ENCODE peak calls at places on chromosomes 5 and 9, in ten cellular contexts. Q, L, B, W, T, C, J, A, U and V are unnamed samples.

GRCh38 chr9:115369322-115369957 is 251.5 kb upstream of the TNC start:
- DNase-seq in Q (peak), L (no peak), B (no peak), W (peak), T (no peak), C (no peak), J (peak), A (no peak), U (peak), V (no peak)

GRCh38 chr9:106019017-106019692 is 324.8 kb downstream of the TMEM38B start:
- DNase-seq in Q (no peak), L (no peak), B (no peak), W (peak), T (no peak), C (no peak), J (no peak), A (no peak), U (no peak), V (no peak)

GRCh38 chr5:36359267-36359666 is 57.6 kb upstream of the RANBP3L start:
- DNase-seq in Q (no peak), L (no peak), B (no peak), W (no peak), T (no peak), C (no peak), J (no peak), A (no peak), U (no peak), V (no peak)

GRCh38 chr5:145872486-145872885 is 328 bp downstream of the GRXCR2 start:
- DNase-seq in Q (no peak), L (no peak), B (no peak), W (no peak), T (no peak), C (no peak), J (no peak), A (no peak), U (no peak), V (no peak)

GRCh38 chr5:56200856-56201638 is 32.1 kb downstream of the ANKRD55 start:
- DNase-seq in Q (peak), L (peak), B (peak), W (peak), T (peak), C (peak), J (peak), A (peak), U (peak), V (peak)

GRCh38 chr9:76926846-76927245 is 20.9 kb upstream of the PRUNE2 start:
- DNase-seq in Q (no peak), L (no peak), B (no peak), W (no peak), T (no peak), C (no peak), J (no peak), A (no peak), U (no peak), V (no peak)

GRCh38 chr5:134133213-134133994 is 18.9 kb downstream of the TCF7 start:
- DNase-seq in Q (no peak), L (no peak), B (no peak), W (no peak), T (no peak), C (no peak), J (no peak), A (no peak), U (no peak), V (peak)

GRCh38 chr9:36592801-36593583 is 20.3 kb downstream of the MELK start:
- DNase-seq in Q (no peak), L (no peak), B (no peak), W (no peak), T (no peak), C (no peak), J (peak), A (no peak), U (no peak), V (no peak)

GRCh38 chr5:74934949-74935751 is 69.0 kb upstream of the FAM169A start:
- DNase-seq in Q (peak), L (peak), B (no peak), W (peak), T (no peak), C (no peak), J (peak), A (no peak), U (peak), V (no peak)

GRCh38 chr9:136855461-136856077 is 3.4 kb downstream of the MAMDC4 start:
- DNase-seq in Q (no peak), L (no peak), B (no peak), W (no peak), T (no peak), C (no peak), J (no peak), A (no peak), U (no peak), V (peak)

GRCh38 chr5:140827704-140828401 is at the start of gene PCDHA6:
- DNase-seq in Q (peak), L (no peak), B (no peak), W (no peak), T (no peak), C (no peak), J (peak), A (no peak), U (no peak), V (no peak)

GRCh38 chr9:116576386-116576785 is 110.7 kb upstream of the TRIM32 start:
- DNase-seq in Q (no peak), L (no peak), B (no peak), W (no peak), T (no peak), C (no peak), J (no peak), A (no peak), U (no peak), V (no peak)

GRCh38 chr5:1255081-1255561 is 29.9 kb downstream of the SLC6A18 start:
- DNase-seq in Q (no peak), L (no peak), B (no peak), W (no peak), T (no peak), C (no peak), J (no peak), A (peak), U (no peak), V (no peak)

GRCh38 chr5:104347119-104347708 is 784.6 kb upstream of the NUDT12 start:
- DNase-seq in Q (peak), L (peak), B (peak), W (peak), T (no peak), C (no peak), J (peak), A (no peak), U (peak), V (no peak)

GRCh38 chr9:121577201-121577600 is 74.2 kb upstream of the DAB2IP start:
- DNase-seq in Q (no peak), L (no peak), B (no peak), W (no peak), T (no peak), C (no peak), J (no peak), A (no peak), U (no peak), V (no peak)

GRCh38 chr5:135225856-135226560 is 173.0 kb downstream of the MACROH2A1 start:
- DNase-seq in Q (no peak), L (no peak), B (no peak), W (no peak), T (no peak), C (no peak), J (no peak), A (no peak), U (no peak), V (peak)

GRCh38 chr5:78698218-78698751 is 49.7 kb upstream of the LHFPL2 start:
- DNase-seq in Q (peak), L (no peak), B (no peak), W (no peak), T (no peak), C (no peak), J (peak), A (no peak), U (peak), V (no peak)

GRCh38 chr5:135890867-135891266 is 4.8 kb downstream of the IL9 start:
- DNase-seq in Q (no peak), L (no peak), B (peak), W (no peak), T (no peak), C (no peak), J (no peak), A (peak), U (no peak), V (no peak)

GRCh38 chr5:150665044-150665443 is 4.0 kb downstream of the MYOZ3 start:
- DNase-seq in Q (no peak), L (no peak), B (no peak), W (no peak), T (no peak), C (no peak), J (no peak), A (no peak), U (peak), V (peak)

GRCh38 chr9:124266139-124266825 is 8.5 kb downstream of the NEK6 start:
- DNase-seq in Q (peak), L (no peak), B (no peak), W (no peak), T (no peak), C (no peak), J (peak), A (no peak), U (no peak), V (peak)

GRCh38 chr9:93136011-93136440 is 2.0 kb upstream of the NINJ1 start:
- DNase-seq in Q (peak), L (peak), B (no peak), W (no peak), T (no peak), C (no peak), J (peak), A (no peak), U (peak), V (peak)

GRCh38 chr9:93139365-93140182 is 5.5 kb upstream of the NINJ1 start:
- DNase-seq in Q (no peak), L (no peak), B (no peak), W (no peak), T (no peak), C (no peak), J (no peak), A (no peak), U (no peak), V (peak)

GRCh38 chr9:93136693-93137092 is 2.6 kb upstream of the NINJ1 start:
- DNase-seq in Q (no peak), L (no peak), B (no peak), W (no peak), T (no peak), C (no peak), J (no peak), A (no peak), U (no peak), V (peak)

GRCh38 chr9:93138171-93138764 is 4.2 kb upstream of the NINJ1 start:
- DNase-seq in Q (no peak), L (no peak), B (no peak), W (no peak), T (no peak), C (no peak), J (no peak), A (no peak), U (no peak), V (peak)

DNA sequence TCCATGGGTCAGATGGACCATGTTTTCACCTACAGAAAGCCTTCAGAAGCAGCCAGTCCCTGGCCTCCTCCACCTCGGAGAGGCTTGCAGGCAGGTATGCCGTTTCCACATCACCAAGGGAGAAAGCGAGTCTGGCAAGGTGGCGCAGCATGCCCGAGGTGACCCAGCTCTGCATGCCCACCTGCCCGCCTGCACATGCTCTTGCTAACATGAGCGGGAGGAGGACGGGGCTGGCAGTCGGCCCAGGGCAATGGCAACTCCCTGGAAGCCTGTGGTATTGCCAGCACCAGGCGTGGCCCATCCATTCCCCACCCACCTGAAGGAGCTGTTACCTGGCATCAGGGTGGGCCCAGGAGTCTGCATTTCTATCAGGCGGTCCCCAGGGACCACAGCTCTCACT is 3.3 kb upstream of the NINJ1 start:
- DNase-seq in Q (no peak), L (no peak), B (no peak), W (no peak), T (no peak), C (no peak), J (no peak), A (no peak), U (no peak), V (peak)
- H3K4me2 ChIP-seq in Q (no peak), L (no peak), B (no peak), W (no peak), T (no peak), C (no peak), J (no peak), A (no peak), U (no peak), V (no peak)

DNA sequence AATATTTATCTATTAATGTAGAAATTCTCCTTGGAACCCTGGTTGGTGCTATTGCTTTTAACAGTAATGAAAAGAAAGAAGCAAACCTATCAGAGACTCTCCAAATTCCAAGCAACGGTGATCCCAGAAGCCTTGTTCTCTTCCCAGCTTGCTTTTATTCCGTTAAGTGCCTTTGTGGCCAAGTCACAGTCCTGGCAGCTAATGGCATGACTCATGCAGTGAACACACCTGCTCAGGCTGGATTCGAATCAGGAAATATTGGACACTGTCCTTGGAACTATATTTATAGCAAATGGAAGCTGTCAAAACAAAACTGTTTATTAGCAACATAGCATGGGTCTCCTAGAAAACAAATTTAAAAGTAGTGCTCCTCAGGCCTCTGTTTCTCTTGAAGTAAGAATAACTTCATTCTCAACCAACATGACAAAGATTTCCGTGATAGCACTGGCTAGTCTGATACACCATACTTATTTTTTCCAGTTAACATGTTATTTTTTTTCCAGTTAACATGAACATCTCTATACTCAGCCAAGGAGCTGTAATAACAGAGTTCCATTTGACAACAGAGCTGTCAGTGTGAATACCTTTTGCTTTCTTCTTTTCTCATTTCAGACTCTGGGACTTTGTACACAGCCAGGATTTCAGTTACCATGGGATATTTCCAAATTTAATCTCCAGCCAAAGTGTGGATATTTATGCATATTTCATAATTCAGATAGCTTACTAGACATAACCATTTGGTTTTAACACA is 502.4 kb downstream of the GADD45G start:
- DNase-seq in Q (peak), L (peak), B (no peak), W (peak), T (no peak), C (peak), J (peak), A (no peak), U (no peak), V (no peak)
- H3K27ac ChIP-seq in Q (no peak), L (no peak), B (no peak), W (no peak), T (no peak), C (no peak), J (no peak), A (no peak), U (no peak), V (no peak)

DNA sequence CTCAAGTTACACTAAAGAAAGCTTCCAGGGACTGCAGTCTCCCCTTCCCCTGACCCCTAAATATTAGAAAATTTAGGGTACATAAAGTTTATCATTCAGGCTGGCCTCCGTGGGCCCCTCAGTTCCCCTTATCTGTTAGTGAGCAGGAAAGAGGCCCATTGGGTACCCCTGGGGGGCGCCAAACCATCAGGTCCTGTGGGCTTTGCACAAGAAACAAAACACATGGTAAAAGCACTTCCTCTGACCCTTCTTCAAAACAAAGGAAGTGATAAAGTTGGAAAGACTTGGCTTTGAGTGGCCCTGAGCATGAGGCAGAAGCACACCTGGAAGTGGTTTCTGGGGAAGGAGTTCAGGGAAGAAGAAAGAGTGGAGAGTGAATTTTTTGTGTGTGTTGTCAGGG is 213.0 kb downstream of the SMARCA2 start:
- DNase-seq in Q (no peak), L (no peak), B (no peak), W (peak), T (peak), C (no peak), J (peak), A (peak), U (peak), V (no peak)
- H3K4me2 ChIP-seq in Q (no peak), L (no peak), B (no peak), W (no peak), T (no peak), C (no peak), J (no peak), A (no peak), U (no peak), V (no peak)

DNA sequence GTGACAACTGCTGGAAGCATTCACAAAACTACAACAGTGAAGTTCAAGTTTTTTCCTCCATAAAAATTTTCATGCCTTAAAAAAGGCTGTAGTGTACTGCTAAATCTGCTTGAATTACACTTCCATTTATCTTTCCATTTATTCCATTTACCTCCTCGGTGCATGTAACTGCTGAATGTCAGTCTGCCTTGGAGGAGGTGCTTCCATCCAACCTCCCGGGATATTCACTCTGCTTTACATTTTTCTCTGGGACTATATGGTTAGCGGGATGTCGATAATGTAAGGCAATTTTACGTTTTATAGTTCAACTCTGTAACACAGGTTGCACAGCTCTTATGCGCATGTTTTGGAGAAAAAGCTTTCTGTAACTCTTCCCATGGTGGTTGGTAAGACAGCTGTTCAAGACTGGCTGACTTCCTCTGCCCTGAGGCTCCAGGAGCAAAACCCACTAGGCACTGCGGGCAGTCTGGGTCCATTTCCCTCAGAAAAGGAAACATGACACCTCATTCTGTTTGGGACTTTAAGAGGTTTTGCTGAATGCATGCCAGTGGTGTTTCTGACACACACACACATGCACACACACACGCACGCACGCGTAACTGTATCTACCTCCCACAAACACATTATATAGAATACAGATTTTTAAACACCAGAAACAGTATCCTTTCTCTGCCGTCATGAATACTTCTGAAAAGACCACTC is 66.1 kb downstream of the SPTLC1 start:
- DNase-seq in Q (no peak), L (no peak), B (no peak), W (peak), T (no peak), C (no peak), J (no peak), A (no peak), U (peak), V (no peak)
- H3K27ac ChIP-seq in Q (no peak), L (no peak), B (no peak), W (peak), T (no peak), C (no peak), J (no peak), A (no peak), U (no peak), V (no peak)

GRCh38 chr5:116898917-116899316 is 324.3 kb upstream of the SEMA6A start:
- DNase-seq in Q (no peak), L (no peak), B (peak), W (no peak), T (no peak), C (no peak), J (no peak), A (no peak), U (no peak), V (no peak)
- H3K4me2 ChIP-seq in Q (no peak), L (no peak), B (peak), W (no peak), T (no peak), C (no peak), J (no peak), A (no peak), U (no peak), V (no peak)